ENCODE peak calls at places on chromosomes 1 and 21, in five cellular contexts. M is HCT116, S is hepatocyte, H is MM.1S, X is GM23338. C is an unnamed sample.
A peak's percentile ranks its signal among the peaks of the same experiment; 100 is the strongest.

GRCh38 chr21:38306407-38306806 is 49.6 kb downstream of the KCNJ15 start:
- DNase-seq in X (no peak), S (no peak), H (no peak), M (no peak), C (peak; percentile 80)

GRCh38 chr1:150464422-150464826 is 22.8 kb upstream of the TARS2 start:
- DNase-seq in H (peak; percentile 84), S (peak; percentile 82), X (peak; percentile 86), M (peak; percentile 41), C (peak; percentile 76)

GRCh38 chr1:173356211-173356762 is 120.8 kb upstream of the PRDX6 start:
- DNase-seq in S (no peak), M (no peak), X (no peak), H (no peak), C (peak; percentile 55)

GRCh38 chr21:44065428-44065827 is 41.8 kb upstream of the PWP2 start:
- DNase-seq in S (no peak), M (no peak), X (no peak), H (no peak), C (no peak)

GRCh38 chr1:152388889-152389288 is 25.2 kb downstream of the CRNN start:
- DNase-seq in M (no peak), X (no peak), H (no peak), S (no peak), C (no peak)

GRCh38 chr1:185585770-185586169 is 148.4 kb upstream of the HMCN1 start:
- DNase-seq in M (no peak), X (no peak), H (no peak), S (peak; percentile 54), C (no peak)

GRCh38 chr1:57112148-57112547 is 146.3 kb upstream of the C8B start:
- DNase-seq in M (no peak), X (no peak), S (no peak), H (no peak), C (peak; percentile 36)

GRCh38 chr1:111190931-111191451 is 9.5 kb downstream of the DENND2D start:
- DNase-seq in X (no peak), M (no peak), S (peak; percentile 64), H (no peak), C (peak; percentile 72)

GRCh38 chr21:42437786-42438185 is 34.1 kb downstream of the UBASH3A start:
- DNase-seq in S (peak; percentile 59), X (peak; percentile 34), M (no peak), H (peak; percentile 27), C (peak; percentile 6)

GRCh38 chr1:102434421-102434820 is 437.7 kb upstream of the OLFM3 start:
- DNase-seq in X (peak; percentile 87), M (peak; percentile 10), H (peak; percentile 52), S (peak; percentile 36), C (peak; percentile 8)

GRCh38 chr1:70719164-70719563 is 308.1 kb downstream of the CTH start:
- DNase-seq in H (no peak), X (no peak), S (no peak), M (no peak), C (peak; percentile 10)

DNA sequence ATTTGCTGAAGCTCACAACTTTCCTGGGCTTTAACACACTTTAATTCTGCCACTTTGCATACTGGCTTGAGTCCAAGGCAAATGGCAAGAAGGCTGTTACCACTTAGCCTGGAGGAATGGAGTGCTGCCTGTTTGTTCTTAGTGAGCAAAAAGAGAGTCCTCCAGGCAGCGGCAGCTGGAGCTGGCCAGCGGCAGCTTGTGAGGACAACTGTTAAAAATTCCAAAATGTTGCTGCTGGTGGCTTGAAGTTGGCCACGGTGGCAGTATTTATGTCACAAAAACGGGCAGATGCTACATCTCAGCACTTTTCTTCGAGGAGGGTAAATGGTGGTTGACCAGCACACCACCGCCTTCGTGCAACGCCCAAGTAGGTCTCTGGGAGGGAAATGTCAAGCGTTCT is 27.3 kb downstream of the STPG1 start:
- DNase-seq in H (no peak), X (no peak), M (no peak), S (no peak), C (peak; percentile 50)
- TF ChIP-seq EZH2 in H (no peak), X (no peak), M (no peak), S (no peak), C (no peak)

GRCh38 chr1:13749543-13750307 is 49.7 kb downstream of the PRDM2 start:
- DNase-seq in S (peak; percentile 82), M (no peak), H (peak; percentile 55), X (peak; percentile 69), C (peak; percentile 82)

GRCh38 chr1:13751458-13751871 is 51.5 kb downstream of the PRDM2 start:
- DNase-seq in H (no peak), X (no peak), S (no peak), M (no peak), C (peak; percentile 29)

GRCh38 chr1:13751985-13752384 is 52.0 kb downstream of the PRDM2 start:
- DNase-seq in X (no peak), M (no peak), H (no peak), S (no peak), C (peak; percentile 27)

GRCh38 chr1:13746342-13746741 is 46.4 kb downstream of the PRDM2 start:
- DNase-seq in X (no peak), S (no peak), H (no peak), M (no peak), C (no peak)

GRCh38 chr1:13748610-13749505 is 48.9 kb downstream of the PRDM2 start:
- DNase-seq in M (peak; percentile 80), X (peak; percentile 97), H (peak; percentile 97), S (peak; percentile 98), C (peak; percentile 98)
- H3K79me2 ChIP-seq in M (peaks cover 42% of the 10 kb centered on the region), X (peaks cover 36% of the 10 kb centered on the region), H (peaks cover 43% of the 10 kb centered on the region), S (peaks cover 41% of the 10 kb centered on the region), C (peaks cover 54% of the 10 kb centered on the region)

GRCh38 chr1:12481928-12482327 is 136.1 kb downstream of the DHRS3 start:
- DNase-seq in X (no peak), M (no peak), S (no peak), H (no peak), C (no peak)
- H3K9me2 ChIP-seq in X (no peaks in the 10 kb centered on the region), M (no peaks in the 10 kb centered on the region), S (no peaks in the 10 kb centered on the region), H (no peaks in the 10 kb centered on the region), C (no peaks in the 10 kb centered on the region)

GRCh38 chr1:92484171-92484471 is 2.6 kb downstream of the GFI1 start:
- DNase-seq in S (no peak), M (no peak), H (no peak), X (no peak), C (no peak)

GRCh38 chr1:92481598-92482403 is 4.9 kb downstream of the GFI1 start:
- DNase-seq in H (no peak), X (peak; percentile 43), S (peak; percentile 13), M (no peak), C (peak; percentile 32)

GRCh38 chr1:92482404-92482664 is 4.4 kb downstream of the GFI1 start:
- DNase-seq in S (peak; percentile 14), X (no peak), M (no peak), H (no peak), C (no peak)

GRCh38 chr1:92483442-92484170 is 3.1 kb downstream of the GFI1 start:
- DNase-seq in H (peak; percentile 78), X (peak; percentile 79), M (no peak), S (peak; percentile 14), C (peak; percentile 13)

GRCh38 chr1:92482665-92483441 is 3.9 kb downstream of the GFI1 start:
- DNase-seq in H (peak; percentile 49), X (peak; percentile 62), S (no peak), M (no peak), C (peak; percentile 47)
- TF ChIP-seq EZH2 in H (no peak), X (peak; percentile 79), S (peak; percentile 97), M (no peak), C (no peak)

GRCh38 chr1:203799157-203799556 is 3.7 kb downstream of the ZBED6 start:
- DNase-seq in M (no peak), X (no peak), H (no peak), S (no peak), C (peak; percentile 69)
- H3K79me2 ChIP-seq in M (peaks cover 82% of the 10 kb centered on the region), X (peaks cover 81% of the 10 kb centered on the region), H (peaks cover 86% of the 10 kb centered on the region), S (peaks cover 83% of the 10 kb centered on the region), C (peaks cover 83% of the 10 kb centered on the region)

GRCh38 chr1:51973587-51974474 is 16.7 kb downstream of the RAB3B start:
- DNase-seq in S (no peak), X (no peak), M (peak; percentile 26), H (no peak), C (peak; percentile 35)
- H3K9me2 ChIP-seq in S (no peaks in the 10 kb centered on the region), X (no peaks in the 10 kb centered on the region), M (no peaks in the 10 kb centered on the region), H (no peaks in the 10 kb centered on the region), C (no peaks in the 10 kb centered on the region)

GRCh38 chr1:245972476-245972875 is 534.6 kb downstream of the SMYD3 start:
- DNase-seq in M (no peak), H (no peak), S (no peak), X (no peak), C (peak; percentile 7)

GRCh38 chr1:245969274-245969673 is 537.8 kb downstream of the SMYD3 start:
- DNase-seq in S (peak; percentile 54), X (no peak), H (no peak), M (no peak), C (peak; percentile 95)

GRCh38 chr1:245971711-245972085 is 535.4 kb downstream of the SMYD3 start:
- DNase-seq in X (no peak), H (no peak), S (no peak), M (no peak), C (peak; percentile 50)
- TF ChIP-seq EZH2 in X (no peak), H (no peak), S (no peak), M (no peak), C (no peak)

C was measured in GM23248.